ENCODE peak calls at places on chromosomes 13 and 19, in five cellular contexts. N is T-helper 9 cell, H is T-helper 17 cell, I is COR-L47, K is SW480. V is an unnamed sample.

GRCh38 chr13:42333613-42334328 is 61.8 kb downstream of the AKAP11 start:
- DNase-seq in N (no peak), H (no peak), K (peak; percentile 50), I (peak; percentile 48), V (no peak)

GRCh38 chr13:110549795-110550160 is 11.7 kb downstream of the RAB20 start:
- DNase-seq in N (no peak), I (no peak), H (no peak), K (no peak), V (no peak)

GRCh38 chr13:50230365-50230978 is 215.2 kb downstream of the KCNRG start:
- DNase-seq in I (no peak), H (no peak), K (no peak), N (no peak), V (no peak)

GRCh38 chr19:872266-872951 is 12.9 kb downstream of the CFD start:
- DNase-seq in K (peak; percentile 64), I (no peak), N (peak; percentile 75), H (peak; percentile 76), V (peak; percentile 81)

GRCh38 chr19:44722131-44723121 is 23.5 kb downstream of the CEACAM16 start:
- DNase-seq in H (no peak), N (no peak), K (no peak), I (no peak), V (peak; percentile 51)

GRCh38 chr13:45341799-45342584 is 1.0 kb upstream of the TPT1 start:
- DNase-seq in K (peak; percentile 68), I (no peak), H (no peak), N (no peak), V (peak; percentile 83)

GRCh38 chr19:46732966-46733692 is 12.7 kb upstream of the FKRP start:
- DNase-seq in K (no peak), I (no peak), H (no peak), N (no peak), V (no peak)

GRCh38 chr19:49403404-49404187 is 15.5 kb downstream of the KASH5 start:
- DNase-seq in I (peak; percentile 81), K (peak; percentile 73), N (no peak), H (no peak), V (no peak)

GRCh38 chr19:23470873-23471555 is 75.7 kb upstream of the ZNF91 start:
- DNase-seq in K (no peak), H (no peak), N (no peak), I (no peak), V (no peak)

GRCh38 chr19:10356431-10356830 is 17.0 kb upstream of the ICAM3 start:
- DNase-seq in K (no peak), I (no peak), N (no peak), H (no peak), V (no peak)

GRCh38 chr19:45340232-45340898 is at the start of gene KLC3:
- DNase-seq in I (peak; percentile 18), K (peak; percentile 65), N (peak; percentile 30), H (no peak), V (peak; percentile 50)

GRCh38 chr19:2355168-2356035 is 4.7 kb upstream of the TMPRSS9 start:
- DNase-seq in I (no peak), H (no peak), K (no peak), N (no peak), V (peak; percentile 6)